ENCODE peak calls at places on chromosomes 16 and 17, in five cellular contexts. G is GM12878, L is HCT116, I is SK-N-SH, N is HepG2. T is an unnamed sample.

GRCh38 chr17:16973760-16974540 is 2.0 kb upstream of the TNFRSF13B start:
- DNase-seq in G (peak; percentile 88), L (no peak), I (no peak), N (no peak), T (no peak)

GRCh38 chr17:292016-292415 is 60.6 kb downstream of the RPH3AL start:
- DNase-seq in G (no peak), L (no peak), I (no peak), N (no peak), T (no peak)

GRCh38 chr17:66711936-66712335 is 123.0 kb upstream of the CACNG5 start:
- DNase-seq in G (no peak), L (no peak), I (no peak), N (peak; percentile 71), T (peak; percentile 23)

GRCh38 chr16:7503688-7504087 is 171.0 kb downstream of the RBFOX1 start:
- DNase-seq in G (no peak), L (no peak), I (no peak), N (no peak), T (no peak)

GRCh38 chr16:10514369-10515055 is 65.9 kb downstream of the EMP2 start:
- DNase-seq in G (no peak), L (peak; percentile 33), I (peak; percentile 62), N (peak; percentile 73), T (peak; percentile 63)

GRCh38 chr17:79055197-79055596 is 19.4 kb upstream of the ENGASE start:
- DNase-seq in G (no peak), L (no peak), I (no peak), N (no peak), T (no peak)

GRCh38 chr17:81999587-81999974 is 22.2 kb downstream of the ASPSCR1 start:
- DNase-seq in G (no peak), L (no peak), I (no peak), N (peak; percentile 83), T (no peak)

GRCh38 chr17:44202756-44203155 is 3.1 kb upstream of the ATXN7L3 start:
- DNase-seq in G (no peak), L (no peak), I (no peak), N (no peak), T (no peak)

GRCh38 chr17:17700251-17700969 is 19.2 kb downstream of the RAI1 start:
- DNase-seq in G (no peak), L (no peak), I (no peak), N (no peak), T (peak; percentile 26)

GRCh38 chr17:14310584-14310983 is 9.7 kb downstream of the HS3ST3B1 start:
- DNase-seq in G (no peak), L (no peak), I (no peak), N (no peak), T (no peak)

GRCh38 chr16:17138801-17139200 is 332.0 kb downstream of the XYLT1 start:
- DNase-seq in G (no peak), L (no peak), I (no peak), N (no peak), T (peak; percentile 52)

GRCh38 chr17:81207610-81208581 is 14.9 kb downstream of the CEP131 start:
- DNase-seq in G (no peak), L (no peak), I (no peak), N (no peak), T (no peak)

GRCh38 chr16:17460890-17461289 is 9.9 kb downstream of the XYLT1 start:
- DNase-seq in G (no peak), L (no peak), I (no peak), N (no peak), T (no peak)

GRCh38 chr17:78573955-78574354 is 3.2 kb downstream of the DNAH17 start:
- DNase-seq in G (no peak), L (peak; percentile 29), I (no peak), N (peak; percentile 31), T (no peak)

GRCh38 chr16:3188925-3189825 is 1.2 kb downstream of the OR1F1 start:
- DNase-seq in G (no peak), L (no peak), I (peak; percentile 76), N (peak; percentile 60), T (peak; percentile 79)

GRCh38 chr17:82216301-82217119 is 3.9 kb upstream of the CCDC57 start:
- DNase-seq in G (peak; percentile 59), L (peak; percentile 85), I (peak; percentile 54), N (peak; percentile 75), T (no peak)

GRCh38 chr16:55668337-55669281 is 12.8 kb downstream of the SLC6A2 start:
- DNase-seq in G (no peak), L (no peak), I (no peak), N (peak; percentile 33), T (no peak)

GRCh38 chr17:56777859-56778258 is 55.9 kb downstream of the C17orf67 start:
- DNase-seq in G (no peak), L (no peak), I (no peak), N (no peak), T (no peak)

GRCh38 chr16:714079-714478 is 839 bp upstream of the METRN start:
- DNase-seq in G (no peak), L (no peak), I (no peak), N (no peak), T (no peak)

GRCh38 chr17:33328129-33328528 is 35.0 kb upstream of the ASIC2 start:
- DNase-seq in G (no peak), L (no peak), I (no peak), N (no peak), T (no peak)

GRCh38 chr16:11585460-11586374 is 1.0 kb downstream of the LITAF start:
- DNase-seq in G (no peak), L (no peak), I (peak; percentile 61), N (peak; percentile 53), T (no peak)

GRCh38 chr16:67198238-67198734 is 645 bp upstream of the ELMO3 start:
- DNase-seq in G (no peak), L (peak; percentile 64), I (peak; percentile 81), N (no peak), T (no peak)

GRCh38 chr16:1258906-1259759 is 3.3 kb downstream of the TPSD1 start:
- DNase-seq in G (no peak), L (no peak), I (peak; percentile 44), N (no peak), T (no peak)

GRCh38 chr17:79864147-79864546 is 24.9 kb upstream of the CBX4 start:
- DNase-seq in G (no peak), L (no peak), I (peak; percentile 18), N (no peak), T (no peak)

GRCh38 chr16:69223882-69224281 is 36.9 kb downstream of the SNTB2 start:
- DNase-seq in G (no peak), L (no peak), I (no peak), N (no peak), T (no peak)

GRCh38 chr16:56424404-56424765 is 960 bp downstream of the AMFR start:
- DNase-seq in G (no peak), L (no peak), I (no peak), N (no peak), T (no peak)

GRCh38 chr16:1621851-1622250 is 9.7 kb downstream of the CRAMP1 start:
- DNase-seq in G (no peak), L (no peak), I (no peak), N (no peak), T (no peak)

GRCh38 chr17:48720263-48721008 is 1.9 kb downstream of the PRAC1 start:
- DNase-seq in G (no peak), L (no peak), I (no peak), N (no peak), T (no peak)
- TF ChIP-seq YY1 in G (no peak), L (no peak), I (no peak), N (no peak), T (no peak)

GRCh38 chr17:40551091-40551873 is 14.0 kb downstream of the CCR7 start:
- DNase-seq in G (no peak), L (no peak), I (no peak), N (peak; percentile 100), T (no peak)
- TF ChIP-seq ZBTB33 in G (no peak), L (no peak), I (no peak), N (peak; percentile 92), T (no peak)

DNA sequence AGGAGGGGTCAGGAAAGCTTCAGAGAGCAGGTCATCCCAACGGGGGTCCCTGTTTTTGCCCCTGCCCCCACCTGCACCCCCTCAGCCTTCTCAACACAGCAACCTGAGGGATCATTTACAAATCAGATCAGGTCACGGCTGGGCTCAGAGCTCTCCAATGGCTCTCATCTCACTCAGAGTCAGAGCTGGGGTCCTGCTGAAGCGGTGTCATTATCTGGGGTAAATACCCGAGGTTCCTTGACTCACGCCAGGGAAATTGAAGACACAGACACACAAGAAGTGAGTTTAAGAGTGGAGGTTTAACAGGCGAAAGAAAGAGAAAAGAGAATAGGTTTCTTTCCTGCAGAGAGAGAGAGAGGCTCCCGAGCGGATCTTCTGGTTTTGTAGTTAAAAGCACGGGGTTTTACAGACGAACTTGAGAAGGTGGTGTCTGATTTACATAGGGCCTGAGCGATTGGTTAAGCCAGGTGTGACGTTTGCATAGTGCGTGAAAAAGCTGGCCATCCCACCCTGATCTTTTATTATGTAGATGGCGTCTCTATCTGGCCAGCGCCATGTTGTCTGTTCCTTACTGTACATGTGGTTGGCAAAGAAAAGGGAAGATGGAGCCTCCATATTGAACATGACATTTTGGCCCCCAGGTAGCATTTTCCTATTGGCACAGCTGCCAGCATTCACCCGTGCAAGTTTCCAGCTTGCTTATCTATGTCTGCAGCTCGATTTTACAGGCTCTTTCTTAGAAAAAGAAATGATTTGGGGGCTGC is 51.4 kb downstream of the WSB1 start:
- DNase-seq in G (no peak), L (no peak), I (no peak), N (no peak), T (peak; percentile 61)
- TF ChIP-seq YY1 in G (no peak), L (no peak), I (no peak), N (no peak), T (peak; percentile 95)

DNA sequence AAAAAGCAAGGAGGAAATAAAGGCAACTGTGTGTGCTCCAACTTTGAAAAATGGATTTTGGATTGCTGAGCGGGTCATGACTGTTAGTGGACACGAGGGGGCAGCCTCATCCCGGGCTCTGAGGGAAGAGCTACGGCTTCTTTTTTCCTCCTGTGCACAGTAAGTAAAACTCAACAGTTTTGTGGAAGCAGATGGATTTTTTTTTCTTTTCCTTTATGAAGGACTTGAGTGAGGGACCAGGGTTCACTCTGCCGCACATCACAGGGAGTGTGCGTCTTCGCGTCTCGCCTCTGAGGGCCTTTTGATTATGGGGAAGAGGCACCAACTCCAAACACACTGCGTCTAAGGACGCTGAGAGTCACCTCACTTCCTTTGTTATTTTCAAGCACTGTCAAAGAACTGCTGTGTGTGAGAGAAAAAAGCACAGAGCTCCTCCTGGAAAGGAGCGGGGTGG is 80.3 kb upstream of the GOT2 start:
- DNase-seq in G (no peak), L (peak; percentile 7), I (peak; percentile 70), N (peak; percentile 16), T (peak; percentile 61)
- TF ChIP-seq ZBTB33 in G (no peak), L (no peak), I (no peak), N (no peak), T (no peak)

GRCh38 chr17:42522263-42522790 is 13.7 kb upstream of the NAGLU start:
- DNase-seq in G (no peak), L (no peak), I (no peak), N (peak; percentile 57), T (no peak)

GRCh38 chr17:42527932-42528331 is 8.1 kb upstream of the NAGLU start:
- DNase-seq in G (no peak), L (no peak), I (no peak), N (peak; percentile 58), T (no peak)

GRCh38 chr17:42522798-42523278 is 13.2 kb upstream of the NAGLU start:
- DNase-seq in G (no peak), L (no peak), I (no peak), N (no peak), T (no peak)

GRCh38 chr17:42526031-42526444 is 10.0 kb upstream of the NAGLU start:
- DNase-seq in G (no peak), L (no peak), I (no peak), N (no peak), T (no peak)

GRCh38 chr17:42525221-42525620 is 10.8 kb upstream of the NAGLU start:
- DNase-seq in G (no peak), L (no peak), I (no peak), N (no peak), T (no peak)
- TF ChIP-seq YY1 in G (no peak), L (no peak), I (no peak), N (no peak), T (no peak)

GRCh38 chr17:50047488-50048126 is 8.3 kb upstream of the ITGA3 start:
- DNase-seq in G (no peak), L (no peak), I (no peak), N (no peak), T (no peak)
- TF ChIP-seq ZBTB33 in G (no peak), L (no peak), I (peak; percentile 51), N (no peak), T (no peak)